ENCODE peak calls at places on chromosome 2, in four cellular contexts. L is right cardiac atrium, J is psoas muscle, Q is cardiac muscle cell. H is an unnamed sample. For H3K4me1, the result is how much of the 10 kb centered on the place peaks cover.

GRCh38 chr2:70901235-70902066 is 34.2 kb upstream of the ATP6V1B1 start:
- DNase-seq in Q (no peak), J (no peak), L (peak), H (no peak)

GRCh38 chr2:15557947-15558346 is 3.2 kb downstream of the NBAS start:
- DNase-seq in L (no peak), Q (no peak), J (no peak), H (no peak)

GRCh38 chr2:220687231-220687843 is 884.8 kb downstream of the EPHA4 start:
- DNase-seq in L (peak), J (peak), Q (peak), H (peak)

GRCh38 chr2:20583425-20583881 is 67.4 kb downstream of the HS1BP3 start:
- DNase-seq in Q (no peak), L (peak), J (no peak), H (no peak)

GRCh38 chr2:54422072-54422581 is 34.0 kb upstream of the SPTBN1 start:
- DNase-seq in Q (no peak), L (no peak), J (no peak), H (no peak)

GRCh38 chr2:163604941-163605555 is 130.8 kb downstream of the FIGN start:
- DNase-seq in Q (no peak), L (no peak), J (no peak), H (peak)

GRCh38 chr2:138787053-138787666 is 7.0 kb upstream of the NXPH2 start:
- DNase-seq in J (no peak), Q (peak), L (no peak), H (no peak)

GRCh38 chr2:80054339-80054675 is 250.2 kb downstream of the LRRTM1 start:
- DNase-seq in Q (no peak), J (no peak), L (no peak), H (no peak)

GRCh38 chr2:159459279-159459678 is 157.1 kb downstream of the BAZ2B start:
- DNase-seq in Q (no peak), J (no peak), L (no peak), H (no peak)

GRCh38 chr2:233349005-233349998 is 5.0 kb upstream of the DGKD start:
- DNase-seq in J (peak), Q (no peak), L (peak), H (no peak)

GRCh38 chr2:15874854-15875776 is 65.2 kb upstream of the MYCN start:
- DNase-seq in L (no peak), J (no peak), Q (peak), H (no peak)

GRCh38 chr2:70834106-70834505 is 1.5 kb downstream of the CD207 start:
- DNase-seq in L (no peak), J (no peak), Q (no peak), H (no peak)

GRCh38 chr2:2271471-2271941 is 59.6 kb downstream of the MYT1L start:
- DNase-seq in Q (no peak), L (peak), J (peak), H (peak)

GRCh38 chr2:61993422-61994024 is 88.0 kb downstream of the COMMD1 start:
- DNase-seq in J (no peak), Q (peak), L (no peak), H (no peak)

GRCh38 chr2:68721482-68722071 is 13.0 kb upstream of the ARHGAP25 start:
- DNase-seq in L (no peak), Q (no peak), J (no peak), H (no peak)

GRCh38 chr2:167406558-167406957 is 518.3 kb downstream of the XIRP2 start:
- DNase-seq in L (no peak), Q (no peak), J (no peak), H (no peak)

GRCh38 chr2:181190711-181191110 is 210.3 kb downstream of the UBE2E3 start:
- DNase-seq in J (no peak), L (no peak), Q (no peak), H (no peak)

GRCh38 chr2:222982010-222982908 is 69.7 kb upstream of the KCNE4 start:
- DNase-seq in L (peak), Q (peak), J (peak), H (peak)

GRCh38 chr2:39623916-39624315 is 41.8 kb upstream of the TMEM178A start:
- DNase-seq in J (no peak), L (peak), Q (no peak), H (no peak)

GRCh38 chr2:239305222-239305575 is 95.6 kb downstream of the HDAC4 start:
- DNase-seq in L (no peak), Q (no peak), J (peak), H (no peak)

GRCh38 chr2:179478771-179479170 is 214.1 kb upstream of the SESTD1 start:
- DNase-seq in Q (no peak), J (no peak), L (no peak), H (no peak)

GRCh38 chr2:9018109-9018508 is 14.6 kb upstream of the MBOAT2 start:
- DNase-seq in L (no peak), J (no peak), Q (no peak), H (no peak)

GRCh38 chr2:24919100-24919976 is 699 bp downstream of the ADCY3 start:
- DNase-seq in J (peak), L (no peak), Q (peak), H (peak)

GRCh38 chr2:109351164-109351756 is 222.3 kb downstream of the SH3RF3 start:
- DNase-seq in L (peak), Q (no peak), J (peak), H (peak)

GRCh38 chr2:236026839-236027238 is 141.3 kb downstream of the GBX2 start:
- DNase-seq in L (no peak), J (no peak), Q (no peak), H (no peak)

DNA sequence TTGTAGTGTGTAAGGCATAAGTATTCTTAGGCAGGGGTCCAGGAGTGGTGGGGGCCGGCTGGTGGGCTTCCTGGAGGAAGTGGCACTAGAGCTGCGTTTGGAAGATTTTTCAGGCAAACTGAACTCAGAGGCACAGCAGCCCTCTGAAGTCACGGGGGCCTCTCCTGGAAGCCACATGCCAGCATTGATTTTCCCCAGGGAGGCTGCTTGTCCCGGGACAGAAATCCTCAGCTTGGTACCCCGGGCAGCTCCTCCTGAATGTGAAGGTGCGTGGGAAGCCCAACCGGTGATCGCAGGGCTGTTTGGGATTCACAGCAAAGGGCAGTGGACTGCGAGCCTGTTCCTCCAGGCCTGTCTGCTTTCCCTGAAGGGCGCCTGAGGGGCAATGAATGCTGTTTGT is 1.6 kb upstream of the PDIA6 start:
- DNase-seq in J (no peak), L (no peak), Q (no peak), H (no peak)
- H3K4me1 ChIP-seq in J (under half), L (under half), Q (under half), H (under half)

GRCh38 chr2:6915399-6915798 is 1.8 kb upstream of the RNF144A start:
- DNase-seq in Q (no peak), L (no peak), J (no peak), H (no peak)
- H3K4me1 ChIP-seq in Q (under half), L (under half), J (under half), H (under half)

DNA sequence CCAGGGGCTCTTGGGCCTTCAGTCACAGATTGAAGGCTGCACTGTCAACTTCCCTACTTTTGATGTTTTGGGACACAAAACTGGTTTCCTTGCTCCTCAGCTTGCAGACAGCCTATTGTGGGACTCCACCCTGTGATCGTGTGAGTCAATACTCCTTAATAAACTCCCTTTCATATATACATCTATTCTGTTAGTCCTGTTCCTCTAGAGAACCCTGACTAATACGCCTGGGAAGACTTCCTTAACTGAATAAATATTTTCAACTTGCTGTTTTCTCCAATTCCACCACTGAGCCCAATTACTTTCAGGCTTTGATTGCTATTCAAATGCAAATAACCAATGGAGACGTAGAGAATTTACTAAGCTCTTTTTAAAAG is 61.4 kb upstream of the CCDC195 start:
- DNase-seq in J (no peak), Q (no peak), L (no peak), H (no peak)
- H3K4me1 ChIP-seq in J (under half), Q (under half), L (under half), H (under half)

DNA sequence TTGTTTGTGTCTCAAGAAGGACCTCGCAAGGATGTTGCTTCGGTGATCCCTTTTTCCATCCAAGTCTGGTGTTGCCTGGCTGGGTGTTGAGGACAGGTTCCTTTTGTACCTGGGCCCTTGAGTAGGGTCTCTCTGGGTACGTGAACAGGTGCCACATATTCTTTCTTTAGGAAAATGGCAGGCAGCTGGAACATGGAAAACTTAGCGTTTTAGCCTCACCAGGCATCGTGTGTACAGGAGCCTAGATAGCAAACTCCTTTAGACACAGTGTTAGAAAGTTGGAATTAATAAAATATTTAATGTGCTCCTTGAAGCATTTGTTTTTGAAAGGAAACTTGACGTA is 54.3 kb upstream of the RBM44 start:
- DNase-seq in J (no peak), L (no peak), Q (no peak), H (no peak)
- H3K4me1 ChIP-seq in J (half or more), L (under half), Q (under half), H (under half)

DNA sequence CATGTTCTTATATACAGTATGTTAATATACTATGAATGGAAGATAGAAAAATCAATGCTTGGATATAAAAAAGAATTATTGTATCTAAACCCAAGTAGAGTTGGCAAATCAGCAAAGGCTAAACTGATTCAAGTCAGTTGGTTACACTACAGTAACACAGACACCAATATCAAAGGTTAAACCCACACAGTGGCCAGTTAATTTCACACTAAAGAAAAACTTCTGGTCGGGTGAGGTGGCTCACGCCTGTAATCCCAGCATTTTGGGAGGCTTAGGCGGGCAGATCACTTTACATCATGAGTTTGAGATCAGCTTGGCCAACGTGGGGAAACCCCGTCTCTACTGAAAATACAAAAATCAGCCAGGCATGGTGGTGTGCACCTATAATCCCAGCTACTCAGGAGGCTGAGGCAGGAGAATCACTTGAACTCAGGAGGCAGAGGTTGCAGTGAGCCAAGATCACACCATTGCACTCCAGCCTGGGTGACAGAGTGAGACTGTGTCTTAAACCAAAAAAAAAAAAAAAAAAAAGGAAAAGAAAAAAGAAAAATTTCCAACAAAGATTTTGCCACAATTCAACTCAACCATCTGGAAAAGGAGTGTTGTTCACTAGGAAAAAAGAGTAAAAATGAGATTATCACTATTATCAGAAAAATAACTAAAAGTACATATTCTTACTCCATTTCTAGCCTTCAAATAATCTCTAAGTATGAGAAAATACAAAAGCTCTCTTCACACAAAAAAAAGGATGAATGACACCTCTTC is 8.9 kb downstream of the FBXO11 start:
- DNase-seq in L (no peak), J (no peak), Q (no peak), H (no peak)
- H3K4me1 ChIP-seq in L (under half), J (half or more), Q (under half), H (under half)

GRCh38 chr2:64941143-64941542 is 48.1 kb upstream of the SLC1A4 start:
- DNase-seq in L (no peak), J (no peak), Q (no peak), H (no peak)

GRCh38 chr2:64943387-64944150 is 45.6 kb upstream of the SLC1A4 start:
- DNase-seq in Q (no peak), J (peak), L (peak), H (peak)

GRCh38 chr2:64944484-64944883 is 44.7 kb upstream of the SLC1A4 start:
- DNase-seq in J (no peak), L (no peak), Q (no peak), H (no peak)

GRCh38 chr2:64941751-64942150 is 47.4 kb upstream of the SLC1A4 start:
- DNase-seq in L (no peak), Q (no peak), J (no peak), H (no peak)

GRCh38 chr2:64942693-64943092 is 46.5 kb upstream of the SLC1A4 start:
- DNase-seq in J (no peak), L (no peak), Q (no peak), H (no peak)
- H3K4me1 ChIP-seq in J (under half), L (under half), Q (under half), H (under half)

DNA sequence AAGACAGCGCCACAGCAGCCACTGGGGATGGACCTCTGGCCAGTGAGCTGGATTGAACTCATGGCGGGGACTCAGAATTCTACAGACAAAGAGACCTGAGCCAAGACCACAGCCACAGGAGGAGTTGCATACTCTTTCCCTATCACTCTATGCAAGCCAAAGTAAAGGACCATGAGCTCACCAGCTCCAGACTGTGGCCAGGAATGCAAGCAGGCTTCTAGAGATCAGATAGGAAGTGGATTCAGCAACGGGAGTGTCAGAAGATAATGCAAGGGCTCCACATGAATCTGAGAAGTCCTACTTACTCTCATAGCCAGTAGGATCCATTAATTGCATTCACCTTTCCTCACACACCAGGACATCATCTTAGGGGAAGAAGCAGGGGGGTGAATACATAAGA is 415.4 kb upstream of the POU3F3 start:
- DNase-seq in J (no peak), Q (no peak), L (no peak), H (no peak)
- H3K4me1 ChIP-seq in J (under half), Q (under half), L (under half), H (under half)

GRCh38 chr2:202171246-202171833 is 67.1 kb downstream of the SUMO1 start:
- DNase-seq in Q (peak), L (peak), J (no peak), H (no peak)

GRCh38 chr2:202178342-202178958 is 59.9 kb downstream of the SUMO1 start:
- DNase-seq in L (no peak), Q (peak), J (no peak), H (peak)

GRCh38 chr2:202169131-202169530 is 69.3 kb downstream of the SUMO1 start:
- DNase-seq in L (no peak), Q (no peak), J (no peak), H (no peak)

GRCh38 chr2:202169826-202170424 is 68.5 kb downstream of the SUMO1 start:
- DNase-seq in J (no peak), L (no peak), Q (no peak), H (no peak)

GRCh38 chr2:202172439-202173191 is 65.8 kb downstream of the SUMO1 start:
- DNase-seq in Q (no peak), L (no peak), J (no peak), H (no peak)
- H3K4me1 ChIP-seq in Q (under half), L (under half), J (under half), H (under half)

GRCh38 chr2:136000502-136000901 is 15.1 kb upstream of the DARS1 start:
- DNase-seq in L (no peak), J (no peak), Q (no peak), H (no peak)
- H3K4me1 ChIP-seq in L (under half), J (under half), Q (under half), H (under half)